ENCODE peak calls at places on chromosomes 3 and 15, in six cellular contexts. E, G, H, X, T and I are unnamed samples. For H3K4me1 and H3K27me3, the result is how much of the 10 kb centered on the place peaks cover.

GRCh38 chr3:141091416-141091815 is 40.3 kb downstream of the SPSB4 start:
- DNase-seq in H (no peak), G (no peak), X (no peak), T (no peak), E (no peak), I (no peak)

GRCh38 chr3:21271606-21272016 is 479.4 kb downstream of the ZNF385D start:
- DNase-seq in E (no peak), X (no peak), H (no peak), T (no peak), G (no peak), I (no peak)

GRCh38 chr15:67372563-67372962 is 118.0 kb downstream of the IQCH start:
- DNase-seq in T (no peak), H (no peak), G (no peak), X (no peak), E (no peak), I (no peak)

GRCh38 chr3:143150076-143150475 is 30.5 kb downstream of the CHST2 start:
- DNase-seq in H (no peak), X (no peak), E (no peak), G (no peak), T (no peak), I (no peak)

GRCh38 chr15:59687831-59688230 is 1.3 kb downstream of the BNIP2 start:
- DNase-seq in H (peak), E (no peak), X (no peak), T (no peak), G (peak), I (peak)

GRCh38 chr3:185342458-185343169 is 20.3 kb upstream of the MAP3K13 start:
- DNase-seq in H (peak), T (no peak), E (no peak), X (no peak), G (no peak), I (no peak)

GRCh38 chr3:124277516-124277890 is 285.6 kb upstream of the ROPN1 start:
- DNase-seq in H (no peak), T (no peak), E (no peak), X (no peak), G (peak), I (no peak)

GRCh38 chr3:99499235-99499798 is 139.1 kb upstream of the COL8A1 start:
- DNase-seq in H (peak), G (peak), X (no peak), T (no peak), E (no peak), I (no peak)

GRCh38 chr3:83890039-83890762 is 1068.6 kb upstream of the CADM2 start:
- DNase-seq in T (no peak), G (no peak), H (no peak), X (no peak), E (no peak), I (no peak)

GRCh38 chr15:65248506-65248905 is 37.2 kb upstream of the CILP start:
- DNase-seq in X (no peak), T (no peak), G (no peak), H (no peak), E (no peak), I (no peak)

GRCh38 chr3:53813876-53814275 is 32.3 kb downstream of the CHDH start:
- DNase-seq in E (no peak), H (no peak), X (peak), G (no peak), T (no peak), I (no peak)

GRCh38 chr3:43246956-43247355 is 39.4 kb upstream of the SNRK start:
- DNase-seq in X (no peak), G (no peak), T (no peak), E (peak), H (no peak), I (no peak)

GRCh38 chr3:10553586-10554235 is 48.3 kb upstream of the ATP2B2 start:
- DNase-seq in E (peak), G (no peak), H (no peak), X (peak), T (no peak), I (no peak)

GRCh38 chr3:67044955-67045354 is 46.8 kb downstream of the KBTBD8 start:
- DNase-seq in G (peak), T (no peak), E (no peak), X (no peak), H (no peak), I (no peak)

GRCh38 chr3:57230006-57230405 is 2.5 kb downstream of the APPL1 start:
- DNase-seq in T (no peak), G (no peak), E (no peak), X (no peak), H (no peak), I (no peak)

GRCh38 chr15:73633991-73634495 is 854 bp upstream of the NPTN start:
- DNase-seq in X (no peak), G (peak), T (no peak), E (no peak), H (no peak), I (no peak)

GRCh38 chr3:117059054-117059989 is 349.7 kb downstream of the TUSC7 start:
- DNase-seq in H (peak), E (no peak), T (no peak), G (peak), X (no peak), I (no peak)

GRCh38 chr3:101037613-101038012 is 44.4 kb upstream of the ABI3BP start:
- DNase-seq in G (no peak), H (no peak), E (no peak), T (no peak), X (no peak), I (no peak)

GRCh38 chr3:194772241-194773000 is 86.7 kb downstream of the FAM43A start:
- DNase-seq in X (no peak), H (no peak), E (no peak), T (no peak), G (peak), I (no peak)

GRCh38 chr15:49379996-49380395 is 43.0 kb upstream of the FGF7 start:
- DNase-seq in H (no peak), E (no peak), G (no peak), T (no peak), X (no peak), I (no peak)

GRCh38 chr3:141738636-141739363 is 702 bp downstream of the RNF7 start:
- DNase-seq in G (peak), H (peak), X (no peak), T (no peak), E (no peak), I (peak)

GRCh38 chr3:4670352-4670751 is 177.2 kb downstream of the ITPR1 start:
- DNase-seq in G (peak), H (no peak), X (no peak), T (no peak), E (no peak), I (no peak)

GRCh38 chr3:135759651-135760050 is 205.9 kb upstream of the PPP2R3A start:
- DNase-seq in X (no peak), T (no peak), G (no peak), H (no peak), E (no peak), I (no peak)

GRCh38 chr3:150890320-150890719 is 14.9 kb downstream of the MINDY4B start:
- DNase-seq in T (no peak), X (no peak), E (no peak), H (no peak), G (peak), I (no peak)

GRCh38 chr3:43309372-43310305 is 23.3 kb downstream of the SNRK start:
- DNase-seq in E (no peak), H (no peak), T (no peak), X (no peak), G (no peak), I (no peak)

GRCh38 chr3:180657094-180657493 is 22.2 kb downstream of the CCDC39 start:
- DNase-seq in H (no peak), X (no peak), G (no peak), T (no peak), E (no peak), I (no peak)

GRCh38 chr3:77055841-77056341 is 16.0 kb downstream of the ROBO2 start:
- DNase-seq in G (no peak), E (no peak), X (no peak), H (no peak), T (no peak), I (no peak)

GRCh38 chr3:58306662-58307286 is 454 bp downstream of the HTD2 start:
- DNase-seq in H (peak), X (peak), E (no peak), G (peak), T (peak), I (peak)

GRCh38 chr3:195258449-195259145 is 12.4 kb downstream of the XXYLT1 start:
- DNase-seq in H (no peak), T (no peak), G (no peak), E (no peak), X (peak), I (peak)

GRCh38 chr3:157279237-157279636 is 119.3 kb upstream of the CCNL1 start:
- DNase-seq in E (no peak), X (no peak), H (no peak), T (no peak), G (no peak), I (no peak)

GRCh38 chr3:76500746-76501275 is 539.1 kb upstream of the ROBO2 start:
- DNase-seq in E (no peak), X (no peak), G (peak), H (no peak), T (no peak), I (no peak)

GRCh38 chr3:11346416-11346815 is 74.2 kb downstream of the ATG7 start:
- DNase-seq in X (no peak), G (no peak), T (no peak), H (no peak), E (no peak), I (no peak)

GRCh38 chr3:107065094-107065861 is 312.0 kb upstream of the CCDC54 start:
- DNase-seq in T (peak), X (no peak), E (no peak), H (no peak), G (peak), I (no peak)

GRCh38 chr3:52880047-52880446 is 17.3 kb downstream of the STIMATE start:
- DNase-seq in X (no peak), T (no peak), H (no peak), G (no peak), E (no peak), I (no peak)

GRCh38 chr3:155485897-155486296 is 192.4 kb upstream of the STRIT1 start:
- DNase-seq in E (no peak), T (no peak), H (no peak), G (no peak), X (no peak), I (no peak)
- H3K4me1 ChIP-seq in E (under half), T (under half), H (under half), G (under half), X (under half), I (under half)

DNA sequence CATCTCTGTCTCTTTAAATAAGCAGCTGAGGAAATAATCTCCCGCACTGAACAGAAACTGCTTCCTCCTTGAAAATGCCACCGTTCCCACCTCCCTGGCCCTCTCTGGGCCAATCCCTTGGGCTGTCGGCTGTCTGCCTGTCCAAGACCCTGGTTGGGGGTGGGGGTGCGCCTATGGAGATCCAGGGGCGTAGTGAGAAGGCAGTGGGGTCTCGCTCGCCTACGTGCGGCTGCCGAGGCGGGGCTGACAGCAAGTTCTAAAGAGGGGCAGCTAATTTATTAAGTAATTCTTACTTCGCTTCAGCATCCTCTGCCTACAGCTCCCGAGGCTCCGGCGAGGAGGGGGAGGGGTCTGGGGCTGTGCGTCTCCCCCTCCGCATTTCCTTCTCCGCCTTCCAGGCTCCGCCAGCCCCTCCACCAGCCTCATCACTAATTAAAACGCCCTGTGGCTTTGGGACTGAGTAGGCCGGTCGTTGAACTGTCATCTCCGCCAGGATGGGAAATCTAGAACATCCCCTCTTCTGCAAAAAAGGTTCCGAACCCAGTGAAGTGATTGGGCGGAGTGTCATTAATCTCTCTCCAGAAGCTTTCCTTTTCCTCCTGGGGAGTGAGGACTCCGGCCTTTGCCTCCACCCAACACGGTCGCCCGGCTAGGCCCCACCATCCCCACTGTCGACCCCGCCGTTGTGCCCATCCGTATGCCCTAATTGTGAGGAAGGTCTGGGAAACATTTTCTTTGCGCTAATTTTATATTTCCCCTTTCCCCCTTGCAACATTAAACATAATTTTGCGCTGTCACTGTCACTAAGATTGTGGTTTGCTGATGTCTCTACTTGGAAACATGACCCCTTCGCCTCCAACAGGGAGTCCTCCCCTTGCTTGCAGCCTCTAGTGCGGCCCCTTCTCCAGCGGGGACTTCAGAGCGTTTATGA is 16.9 kb downstream of the NR2F2 start:
- DNase-seq in E (no peak), X (no peak), G (no peak), T (peak), H (no peak), I (no peak)
- H3K27ac ChIP-seq in E (no peak), X (peak), G (no peak), T (peak), H (no peak), I (no peak)

GRCh38 chr3:133361011-133361410 is 38.8 kb upstream of the BFSP2 start:
- DNase-seq in E (no peak), T (no peak), X (no peak), G (no peak), H (no peak), I (no peak)

GRCh38 chr3:133364704-133365103 is 35.2 kb upstream of the BFSP2 start:
- DNase-seq in X (no peak), H (no peak), G (no peak), E (no peak), T (no peak), I (no peak)

GRCh38 chr3:133362539-133362938 is 37.3 kb upstream of the BFSP2 start:
- DNase-seq in T (no peak), H (no peak), X (no peak), E (no peak), G (no peak), I (no peak)

GRCh38 chr3:133360476-133360875 is 39.4 kb upstream of the BFSP2 start:
- DNase-seq in E (no peak), G (no peak), X (no peak), H (no peak), T (no peak), I (no peak)

DNA sequence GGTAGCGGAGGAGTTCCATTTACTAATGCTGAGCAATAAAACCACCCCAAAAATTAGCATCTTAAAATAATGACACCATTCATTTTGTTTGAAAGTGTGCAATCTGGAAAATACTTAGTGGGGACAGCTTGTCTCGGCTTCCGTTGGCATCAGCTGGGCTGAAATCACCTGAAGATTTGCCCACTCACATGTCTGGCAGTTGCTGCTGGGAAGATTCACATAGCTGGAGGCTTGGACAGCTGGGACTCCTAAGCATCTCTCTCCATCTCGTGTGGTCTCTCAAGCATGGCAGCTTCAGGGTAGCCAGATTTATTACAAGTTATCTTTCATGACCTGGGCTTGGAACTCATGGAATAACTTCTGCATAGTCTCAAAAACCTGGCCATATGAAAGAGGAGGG is 38.4 kb upstream of the BFSP2 start:
- DNase-seq in T (no peak), X (no peak), G (no peak), H (no peak), E (no peak), I (no peak)
- H3K27me3 ChIP-seq in T (under half), X (under half), G (under half), H (under half), E (under half), I (under half)

GRCh38 chr3:196477678-196478077 is 25.9 kb downstream of the RNF168 start:
- DNase-seq in G (no peak), H (no peak), X (no peak), T (no peak), E (no peak), I (no peak)
- H3K4me1 ChIP-seq in G (under half), H (under half), X (under half), T (under half), E (under half), I (under half)

GRCh38 chr3:128167973-128168674 is 14.8 kb downstream of the EEFSEC start:
- DNase-seq in X (no peak), G (no peak), H (no peak), E (peak), T (peak), I (no peak)
- H3K27ac ChIP-seq in X (no peak), G (no peak), H (no peak), E (no peak), T (peak), I (no peak)

GRCh38 chr3:164655462-164655861 is 422.8 kb downstream of the SI start:
- DNase-seq in H (no peak), E (no peak), G (no peak), T (no peak), X (no peak), I (no peak)
- H3K27me3 ChIP-seq in H (under half), E (under half), G (under half), T (under half), X (under half), I (under half)

GRCh38 chr3:27721717-27722564 is at the start of gene EOMES:
- DNase-seq in H (peak), T (peak), X (no peak), E (no peak), G (peak), I (peak)

GRCh38 chr3:27723803-27724458 is 1.8 kb upstream of the EOMES start:
- DNase-seq in T (no peak), E (no peak), X (no peak), G (peak), H (no peak), I (no peak)

GRCh38 chr3:27722957-27723802 is 1.1 kb upstream of the EOMES start:
- DNase-seq in E (no peak), G (peak), H (no peak), T (no peak), X (no peak), I (no peak)

GRCh38 chr3:27726240-27726639 is 4.1 kb upstream of the EOMES start:
- DNase-seq in H (no peak), E (no peak), X (no peak), G (no peak), T (no peak), I (no peak)

GRCh38 chr3:27724459-27725197 is 2.5 kb upstream of the EOMES start:
- DNase-seq in X (no peak), G (no peak), E (no peak), H (no peak), T (no peak), I (no peak)
- H3K4me1 ChIP-seq in X (under half), G (under half), E (under half), H (under half), T (under half), I (under half)

GRCh38 chr15:51687565-51687964 is 6.3 kb downstream of the SCG3 start:
- DNase-seq in X (no peak), T (no peak), E (no peak), G (no peak), H (no peak), I (no peak)
- H3K27ac ChIP-seq in X (no peak), T (no peak), E (no peak), G (no peak), H (no peak), I (no peak)

GRCh38 chr15:29170496-29170895 is 99.1 kb downstream of the NSMCE3 start:
- DNase-seq in E (no peak), G (no peak), H (no peak), T (no peak), X (no peak), I (no peak)

GRCh38 chr15:29172742-29173725 is 96.6 kb downstream of the NSMCE3 start:
- DNase-seq in T (no peak), E (no peak), H (no peak), G (no peak), X (no peak), I (no peak)
- H3K27me3 ChIP-seq in T (under half), E (under half), H (under half), G (under half), X (under half), I (under half)